ENCODE peak calls at places on chromosomes 5 and 9, in four cellular contexts. I is CD4-positive, alpha-beta memory T cell; V is stomach; H is stimulated activated CD4-positive, alpha-beta T cell treated with anti-CD3 and anti-CD28 coated beads, Interleukin-2, amount 100 ng/mL, for 48 hours. J is an unnamed sample.

GRCh38 chr9:6239048-6239461 is 23.4 kb downstream of the IL33 start:
- DNase-seq in I (no peak), V (no peak), H (no peak), J (no peak)

GRCh38 chr5:618450-618849 is 6.3 kb downstream of the CEP72 start:
- DNase-seq in I (no peak), V (no peak), H (no peak), J (no peak)

GRCh38 chr5:174514983-174515394 is 209.4 kb upstream of the MSX2 start:
- DNase-seq in I (no peak), V (no peak), H (no peak), J (no peak)

GRCh38 chr9:110583237-110583636 is 3.7 kb upstream of the SVEP1 start:
- DNase-seq in I (no peak), V (no peak), H (no peak), J (no peak)

GRCh38 chr9:137266589-137267453 is 10.7 kb upstream of the TOR4A start:
- DNase-seq in I (no peak), V (no peak), H (no peak), J (no peak)

GRCh38 chr9:121772600-121773285 is 121.3 kb downstream of the DAB2IP start:
- DNase-seq in I (no peak), V (peak; percentile 88), H (no peak), J (no peak)

GRCh38 chr5:142179776-142180387 is 71.3 kb downstream of the NDFIP1 start:
- DNase-seq in I (no peak), V (no peak), H (no peak), J (no peak)

GRCh38 chr5:146461319-146461718 is 14.2 kb downstream of the TCERG1 start:
- DNase-seq in I (no peak), V (no peak), H (no peak), J (no peak)

GRCh38 chr5:168408561-168409321 is 77.5 kb upstream of the RARS1 start:
- DNase-seq in I (no peak), V (no peak), H (no peak), J (no peak)

GRCh38 chr5:1182360-1182632 is 19.1 kb upstream of the SLC6A19 start:
- DNase-seq in I (no peak), V (no peak), H (no peak), J (no peak)

GRCh38 chr9:73839471-73839870 is 657.7 kb upstream of the RORB start:
- DNase-seq in I (no peak), V (no peak), H (no peak), J (no peak)

GRCh38 chr9:129182122-129182521 is 4.1 kb upstream of the IER5L start:
- DNase-seq in I (no peak), V (no peak), H (no peak), J (no peak)

GRCh38 chr9:121750715-121751623 is 99.5 kb downstream of the DAB2IP start:
- DNase-seq in I (no peak), V (peak; percentile 74), H (no peak), J (no peak)

GRCh38 chr9:6243746-6244145 is 28.1 kb downstream of the IL33 start:
- DNase-seq in I (no peak), V (no peak), H (no peak), J (no peak)

GRCh38 chr5:16894236-16895057 is 41.6 kb downstream of the MYO10 start:
- DNase-seq in I (no peak), V (peak; percentile 62), H (no peak), J (no peak)

GRCh38 chr5:157004893-157005551 is 42.0 kb upstream of the TIMD4 start:
- DNase-seq in I (no peak), V (no peak), H (no peak), J (no peak)

GRCh38 chr5:165410476-165410875 is 1905.1 kb downstream of the MAT2B start:
- DNase-seq in I (no peak), V (no peak), H (no peak), J (no peak)

GRCh38 chr9:111349766-111350165 is 19.7 kb upstream of the OR2K2 start:
- DNase-seq in I (no peak), V (no peak), H (no peak), J (no peak)

GRCh38 chr5:36692791-36693763 is 86.7 kb downstream of the SLC1A3 start:
- DNase-seq in I (no peak), V (peak; percentile 72), H (peak; percentile 28), J (peak; percentile 39)

GRCh38 chr5:128196080-128196479 is 112.5 kb downstream of the SLC12A2 start:
- DNase-seq in I (no peak), V (no peak), H (no peak), J (no peak)

GRCh38 chr9:98070704-98071103 is 14.2 kb downstream of the NANS start:
- DNase-seq in I (no peak), V (no peak), H (no peak), J (no peak)

GRCh38 chr9:97748525-97748924 is 51.4 kb upstream of the XPA start:
- DNase-seq in I (no peak), V (no peak), H (no peak), J (no peak)

GRCh38 chr5:54722846-54723433 is 205.4 kb downstream of the SNX18 start:
- DNase-seq in I (no peak), V (no peak), H (no peak), J (no peak)

GRCh38 chr9:78365979-78366697 is 69.2 kb downstream of the PSAT1 start:
- DNase-seq in I (no peak), V (no peak), H (no peak), J (no peak)